ENCODE peak calls at places on chromosomes 7 and 10, in eight cellular contexts. F is fibroblast of lung, E is psoas muscle, Q is HCT116, L is uterus, A is neural progenitor cell, X is breast epithelium, Y is tibial artery. D is an unnamed sample.

GRCh38 chr10:117170244-117170643 is 27.0 kb upstream of the KCNK18 start:
- DNase-seq in F (no peak), E (no peak), Q (no peak), L (no peak), A (no peak), X (no peak), Y (no peak), D (no peak)

GRCh38 chr7:13879994-13880686 is 109.3 kb downstream of the ETV1 start:
- DNase-seq in F (peak; percentile 85), E (no peak), Q (peak; percentile 40), L (no peak), A (no peak), X (peak; percentile 25), Y (no peak), D (no peak)

GRCh38 chr7:156791241-156791640 is 101.7 kb downstream of the LMBR1 start:
- DNase-seq in F (no peak), E (no peak), Q (no peak), L (no peak), A (no peak), X (no peak), Y (no peak), D (no peak)

GRCh38 chr7:74993121-74993520 is 28.6 kb downstream of the CASTOR2 start:
- DNase-seq in F (no peak), E (no peak), Q (no peak), L (no peak), A (no peak), X (no peak), Y (no peak), D (no peak)

GRCh38 chr10:89115876-89116627 is 91.1 kb downstream of the CH25H start:
- DNase-seq in F (peak; percentile 79), E (no peak), Q (peak; percentile 40), L (no peak), A (no peak), X (no peak), Y (no peak), D (no peak)

GRCh38 chr10:21300546-21300945 is 224.9 kb downstream of the SKIDA1 start:
- DNase-seq in F (no peak), E (no peak), Q (no peak), L (no peak), A (no peak), X (no peak), Y (no peak), D (peak; percentile 11)

GRCh38 chr7:69349291-69349690 is 249.0 kb upstream of the AUTS2 start:
- DNase-seq in F (no peak), E (no peak), Q (no peak), L (no peak), A (no peak), X (no peak), Y (no peak), D (no peak)

GRCh38 chr10:3067045-3067858 is at the start of gene PFKP:
- DNase-seq in F (peak; percentile 23), E (peak; percentile 48), Q (no peak), L (peak; percentile 47), A (peak; percentile 63), X (no peak), Y (peak; percentile 82), D (peak; percentile 78)

GRCh38 chr10:30589441-30589840 is 40.1 kb downstream of the LYZL2 start:
- DNase-seq in F (no peak), E (no peak), Q (no peak), L (no peak), A (no peak), X (no peak), Y (no peak), D (no peak)

GRCh38 chr10:68516766-68517165 is 10.6 kb downstream of the SLC25A16 start:
- DNase-seq in F (peak; percentile 80), E (no peak), Q (no peak), L (no peak), A (no peak), X (no peak), Y (no peak), D (no peak)

GRCh38 chr10:102799691-102800435 is 37.4 kb downstream of the CYP17A1 start:
- DNase-seq in F (peak; percentile 49), E (peak; percentile 83), Q (no peak), L (no peak), A (no peak), X (no peak), Y (peak; percentile 82), D (no peak)

GRCh38 chr7:158343526-158343925 is 244.1 kb downstream of the PTPRN2 start:
- DNase-seq in F (no peak), E (no peak), Q (no peak), L (no peak), A (no peak), X (no peak), Y (peak; percentile 15), D (no peak)

GRCh38 chr7:112938895-112939588 is 147.6 kb downstream of the GPR85 start:
- DNase-seq in F (peak; percentile 53), E (peak; percentile 21), Q (no peak), L (peak; percentile 24), A (peak; percentile 86), X (no peak), Y (peak; percentile 67), D (peak; percentile 35)

DNA sequence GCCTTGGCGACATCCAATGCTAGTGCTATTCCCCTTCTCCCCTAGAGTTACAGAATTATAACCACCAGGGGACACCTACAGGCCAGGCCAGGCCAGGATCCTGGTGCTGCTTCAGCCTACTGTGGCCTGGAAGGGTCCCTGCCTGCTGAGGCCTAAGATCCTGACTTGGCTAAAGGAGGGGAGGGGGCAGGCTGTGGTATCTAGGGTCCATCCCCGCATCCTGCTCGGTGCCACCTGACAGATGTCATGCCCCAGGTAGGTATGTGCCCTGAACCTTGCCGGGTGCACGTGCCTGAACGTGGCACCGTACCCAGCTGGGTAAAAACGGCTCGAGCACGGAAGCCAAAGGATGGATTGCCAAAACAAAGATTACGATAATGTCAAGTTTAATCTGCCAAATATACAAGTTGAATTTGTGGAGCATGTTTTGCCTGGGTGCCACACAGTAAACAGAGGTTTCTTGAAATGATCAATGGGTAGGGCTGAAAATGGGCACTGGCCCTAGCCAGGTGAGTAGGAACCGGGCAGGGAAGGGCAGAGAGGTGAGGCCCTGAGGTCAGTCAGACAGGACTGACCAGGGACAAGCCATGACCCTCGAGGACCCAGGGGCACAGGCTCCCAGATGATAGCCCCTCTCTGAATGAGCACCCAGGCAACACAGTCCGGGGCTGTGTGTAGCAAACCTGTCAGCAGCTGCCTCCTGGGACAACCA is 12.6 kb downstream of the PDAP1 start:
- DNase-seq in F (no peak), E (no peak), Q (no peak), L (no peak), A (no peak), X (no peak), Y (no peak), D (no peak)
- TF ChIP-seq CTCF in F (no peak), E (no peak), Q (no peak), L (no peak), A (no peak), X (no peak), Y (no peak), D (no peak)

GRCh38 chr10:133039823-133040704 is 47.7 kb upstream of the ADGRA1 start:
- DNase-seq in F (no peak), E (no peak), Q (no peak), L (no peak), A (no peak), X (no peak), Y (no peak), D (peak; percentile 39)
- H3K4me3 ChIP-seq in F (no peak overlapping the region), E (no peak overlapping the region), Q (no peak overlapping the region), L (no peak overlapping the region), A (no peak overlapping the region), X (no peak overlapping the region), Y (no peak overlapping the region), D (no peak overlapping the region)

GRCh38 chr10:511849-512191 is 177.6 kb downstream of the DIP2C start:
- DNase-seq in F (no peak), E (no peak), Q (no peak), L (no peak), A (no peak), X (no peak), Y (peak; percentile 56), D (no peak)
- H3K4me1 ChIP-seq in F (peaks cover 6% of the 10 kb centered on the region), E (peaks cover 39% of the 10 kb centered on the region), Q (peaks cover 10% of the 10 kb centered on the region), L (no peaks in the 10 kb centered on the region), A (peaks cover 3% of the 10 kb centered on the region), X (no peaks in the 10 kb centered on the region), Y (peaks cover 27% of the 10 kb centered on the region), D (no peaks in the 10 kb centered on the region)

DNA sequence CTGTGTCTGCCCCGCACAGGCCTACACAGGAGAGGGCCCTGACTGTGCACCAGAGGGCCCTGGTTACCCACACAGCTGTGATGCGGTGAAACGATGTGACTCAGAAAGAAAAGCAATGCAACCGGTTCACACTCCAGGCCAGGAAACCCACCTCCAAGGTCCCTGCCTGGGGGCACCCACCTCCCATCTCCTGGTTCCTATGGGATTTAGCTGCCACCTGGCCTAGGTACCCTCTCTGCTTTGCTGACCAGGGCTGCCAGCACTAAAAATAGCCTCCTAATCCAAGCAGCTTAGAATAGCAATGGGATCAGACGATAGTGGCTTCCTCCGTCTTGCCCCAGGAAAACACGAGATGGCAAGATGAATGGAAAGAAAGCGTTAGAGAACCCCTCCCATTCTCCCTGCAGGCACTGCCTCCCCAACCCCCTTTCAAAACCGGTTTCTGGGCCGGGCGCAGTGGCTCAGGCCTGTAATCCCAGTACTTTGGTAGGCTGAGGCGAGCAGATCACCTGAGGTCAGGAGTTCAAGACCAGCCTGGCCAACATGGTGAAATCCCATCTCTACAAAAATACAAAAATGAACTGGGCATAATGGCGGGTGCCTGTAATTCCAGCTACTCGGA is 12.4 kb downstream of the RBP3 start:
- DNase-seq in F (no peak), E (no peak), Q (no peak), L (no peak), A (no peak), X (no peak), Y (peak; percentile 43), D (no peak)
- TF ChIP-seq CTCF in F (no peak), E (no peak), Q (no peak), L (no peak), A (no peak), X (no peak), Y (no peak), D (no peak)